ENCODE peak calls at places on chromosome 16, in eight cellular contexts. R, I, T, X, N, M, C and H are unnamed samples.

GRCh38 chr16:30602595-30603277 is 7.5 kb downstream of the ZNF689 start:
- DNase-seq in R (no peak), X (no peak), I (no peak), M (no peak), C (no peak), N (no peak), T (no peak), H (no peak)

GRCh38 chr16:69890114-69890890 is 60.8 kb upstream of the CLEC18A start:
- DNase-seq in T (peak), I (no peak), R (peak), N (peak), C (no peak), M (no peak), X (peak), H (no peak)

GRCh38 chr16:84700518-84701277 is 898 bp downstream of the USP10 start:
- DNase-seq in I (no peak), X (no peak), N (peak), R (peak), T (no peak), C (peak), M (peak), H (peak)

GRCh38 chr16:86775401-86775985 is 197.1 kb downstream of the FOXL1 start:
- DNase-seq in C (no peak), N (no peak), M (no peak), T (no peak), R (peak), X (no peak), I (no peak), H (no peak)

GRCh38 chr16:77093999-77094398 is 97.0 kb upstream of the MON1B start:
- DNase-seq in R (no peak), T (no peak), C (no peak), X (no peak), M (no peak), N (no peak), I (no peak), H (no peak)

GRCh38 chr16:84990782-84991181 is 20.6 kb downstream of the ZDHHC7 start:
- DNase-seq in R (no peak), I (no peak), M (no peak), T (no peak), N (no peak), C (no peak), X (no peak), H (no peak)

GRCh38 chr16:27321013-27321960 is 7.5 kb downstream of the IL4R start:
- DNase-seq in X (no peak), T (no peak), C (no peak), M (no peak), R (no peak), I (no peak), N (peak), H (no peak)

GRCh38 chr16:87392823-87393679 is 915 bp downstream of the MAP1LC3B start:
- DNase-seq in R (peak), N (peak), I (no peak), M (peak), T (no peak), C (peak), X (peak), H (peak)

GRCh38 chr16:2514333-2515179 is 804 bp downstream of the ATP6V0C start:
- DNase-seq in R (peak), T (no peak), M (no peak), N (no peak), C (no peak), I (no peak), X (no peak), H (peak)

GRCh38 chr16:85302018-85302847 is 190.0 kb upstream of the CIBAR2 start:
- DNase-seq in I (no peak), X (peak), N (no peak), M (no peak), C (no peak), R (peak), T (no peak), H (no peak)

GRCh38 chr16:83926726-83927397 is 26.2 kb upstream of the OSGIN1 start:
- DNase-seq in N (peak), X (peak), M (peak), C (peak), T (peak), I (peak), R (peak), H (peak)

GRCh38 chr16:63323722-63324121 is 1287.5 kb upstream of the CDH8 start:
- DNase-seq in C (no peak), T (no peak), X (no peak), R (no peak), M (no peak), I (no peak), N (no peak), H (no peak)

GRCh38 chr16:85296859-85297698 is 184.8 kb upstream of the CIBAR2 start:
- DNase-seq in N (peak), M (peak), C (peak), I (no peak), T (no peak), X (peak), R (peak), H (peak)

GRCh38 chr16:85360323-85361277 is 248.3 kb upstream of the CIBAR2 start:
- DNase-seq in X (no peak), N (no peak), I (no peak), T (peak), C (no peak), M (no peak), R (no peak), H (no peak)

GRCh38 chr16:53224932-53225533 is 170.2 kb downstream of the CHD9 start:
- DNase-seq in N (peak), X (no peak), C (no peak), M (no peak), I (no peak), R (peak), T (no peak), H (no peak)

GRCh38 chr16:89922884-89923639 is at the start of gene TUBB3:
- DNase-seq in C (peak), I (no peak), M (peak), T (peak), X (peak), R (peak), N (peak), H (peak)

GRCh38 chr16:3161235-3162018 is 26.6 kb upstream of the OR1F1 start:
- DNase-seq in X (no peak), N (no peak), M (no peak), I (no peak), C (no peak), R (no peak), T (peak), H (no peak)

GRCh38 chr16:86951831-86952598 is 365.2 kb downstream of the C16orf95 start:
- DNase-seq in T (no peak), I (peak), R (peak), N (peak), M (no peak), X (peak), C (no peak), H (no peak)

GRCh38 chr16:3274490-3274889 is 8.8 kb upstream of the ZNF263 start:
- DNase-seq in C (no peak), X (no peak), N (no peak), M (no peak), T (no peak), I (no peak), R (no peak), H (no peak)

GRCh38 chr16:69593756-69594155 is 28.0 kb downstream of the NFAT5 start:
- DNase-seq in R (no peak), I (no peak), X (no peak), M (no peak), T (no peak), N (no peak), C (no peak), H (no peak)

GRCh38 chr16:87924041-87924851 is 12.1 kb downstream of the CA5A start:
- DNase-seq in T (peak), X (no peak), I (no peak), M (peak), C (no peak), R (no peak), N (no peak), H (peak)

GRCh38 chr16:12231666-12232065 is 255.1 kb downstream of the SNX29 start:
- DNase-seq in T (no peak), I (peak), N (peak), M (no peak), X (no peak), C (no peak), R (no peak), H (no peak)

GRCh38 chr16:72797606-72798005 is 250.3 kb downstream of the ZFHX3 start:
- DNase-seq in M (no peak), I (no peak), N (no peak), C (no peak), X (no peak), T (no peak), R (no peak), H (no peak)

GRCh38 chr16:11750056-11750455 is 7.4 kb upstream of the TXNDC11 start:
- DNase-seq in C (no peak), M (no peak), N (no peak), I (no peak), T (no peak), X (no peak), R (no peak), H (no peak)

GRCh38 chr16:71426069-71426879 is 15.6 kb downstream of the TLE7 start:
- DNase-seq in M (peak), R (peak), I (no peak), N (peak), C (peak), T (peak), X (peak), H (peak)